ENCODE peak calls at places on chromosomes 11 and 22, in eight cellular contexts. Z, I, B, K, Q, D, J and E are unnamed samples.

GRCh38 chr11:96001037-96001436 is 77.1 kb upstream of the MTMR2 start:
- DNase-seq in Z (no peak), J (peak), D (peak), Q (peak), I (peak), B (peak), K (peak), E (no peak)

GRCh38 chr11:67286621-67287333 is 2.3 kb upstream of the ANKRD13D start:
- DNase-seq in Z (no peak), J (no peak), Q (no peak), K (peak), D (no peak), I (no peak), B (no peak), E (no peak)

GRCh38 chr22:21857501-21857914 is 9.9 kb downstream of the MAPK1 start:
- DNase-seq in J (no peak), K (no peak), I (no peak), B (peak), Z (peak), D (no peak), Q (no peak), E (no peak)

GRCh38 chr11:9210922-9211320 is 54.2 kb downstream of the DENND5A start:
- DNase-seq in K (no peak), D (no peak), J (peak), Q (peak), B (peak), I (peak), Z (peak), E (peak)

GRCh38 chr11:77407613-77408012 is 66.3 kb downstream of the PAK1 start:
- DNase-seq in I (peak), Q (peak), Z (no peak), B (peak), K (no peak), D (peak), J (peak), E (no peak)

GRCh38 chr11:90434858-90435257 is 212.0 kb upstream of the CHORDC1 start:
- DNase-seq in Z (peak), D (no peak), J (peak), I (peak), K (no peak), Q (peak), B (no peak), E (peak)

GRCh38 chr11:44281151-44281550 is 28.8 kb downstream of the ALX4 start:
- DNase-seq in Z (no peak), I (no peak), Q (no peak), J (no peak), K (no peak), B (no peak), D (no peak), E (no peak)

GRCh38 chr11:10473371-10473770 is 18.3 kb downstream of the AMPD3 start:
- DNase-seq in Z (no peak), Q (no peak), D (no peak), K (no peak), J (no peak), I (no peak), B (no peak), E (no peak)

GRCh38 chr11:65293909-65294381 is 20.7 kb upstream of the CDC42EP2 start:
- DNase-seq in D (no peak), I (no peak), K (peak), J (peak), Q (no peak), Z (no peak), B (no peak), E (no peak)

GRCh38 chr11:132802932-132803331 is 729.4 kb downstream of the OPCML start:
- DNase-seq in B (no peak), D (no peak), Q (no peak), I (no peak), K (no peak), J (no peak), Z (no peak), E (no peak)

GRCh38 chr22:39932918-39933649 is 27.1 kb upstream of the TMA7B start:
- DNase-seq in B (no peak), Q (peak), I (peak), K (no peak), J (no peak), D (no peak), Z (peak), E (peak)

GRCh38 chr11:83645561-83645960 is 359.4 kb upstream of the CCDC90B start:
- DNase-seq in Q (no peak), J (no peak), Z (no peak), B (no peak), D (no peak), K (no peak), I (no peak), E (no peak)

GRCh38 chr11:84091212-84091986 is 805.2 kb upstream of the CCDC90B start:
- DNase-seq in Z (no peak), J (no peak), K (no peak), D (no peak), B (no peak), Q (no peak), I (no peak), E (no peak)

GRCh38 chr11:45053736-45054446 is 92.5 kb upstream of the PRDM11 start:
- DNase-seq in Q (no peak), Z (no peak), K (no peak), J (no peak), I (no peak), D (no peak), B (no peak), E (no peak)

GRCh38 chr11:131674051-131674755 is 303.8 kb downstream of the NTM start:
- DNase-seq in D (peak), B (peak), Q (peak), J (peak), K (peak), Z (peak), I (peak), E (peak)

GRCh38 chr11:2445948-2446551 is 1.2 kb downstream of the KCNQ1 start:
- DNase-seq in J (no peak), Q (no peak), D (no peak), B (no peak), I (no peak), Z (no peak), K (no peak), E (no peak)

GRCh38 chr11:126140106-126140931 is 71.1 kb downstream of the RPUSD4 start:
- DNase-seq in I (no peak), K (no peak), Q (no peak), B (no peak), Z (no peak), D (no peak), J (peak), E (no peak)

GRCh38 chr11:82995754-82996398 is 75.8 kb downstream of the RAB30 start:
- DNase-seq in I (peak), J (peak), D (peak), Z (peak), K (no peak), B (no peak), Q (no peak), E (peak)

GRCh38 chr11:17684550-17684949 is 34.8 kb upstream of the MYOD1 start:
- DNase-seq in J (no peak), K (no peak), D (no peak), B (no peak), I (no peak), Z (no peak), Q (no peak), E (no peak)
- TF ChIP-seq CTCF in J (no peak), K (no peak), D (no peak), B (no peak), I (no peak), Z (no peak), Q (no peak), E (no peak)

GRCh38 chr11:73314121-73314948 is 6.3 kb downstream of the ARHGEF17 start:
- DNase-seq in Q (no peak), K (peak), I (peak), B (peak), J (peak), Z (peak), D (no peak), E (no peak)
- TF ChIP-seq CTCF in Q (no peak), K (no peak), I (no peak), B (no peak), J (no peak), Z (no peak), D (no peak), E (no peak)

DNA sequence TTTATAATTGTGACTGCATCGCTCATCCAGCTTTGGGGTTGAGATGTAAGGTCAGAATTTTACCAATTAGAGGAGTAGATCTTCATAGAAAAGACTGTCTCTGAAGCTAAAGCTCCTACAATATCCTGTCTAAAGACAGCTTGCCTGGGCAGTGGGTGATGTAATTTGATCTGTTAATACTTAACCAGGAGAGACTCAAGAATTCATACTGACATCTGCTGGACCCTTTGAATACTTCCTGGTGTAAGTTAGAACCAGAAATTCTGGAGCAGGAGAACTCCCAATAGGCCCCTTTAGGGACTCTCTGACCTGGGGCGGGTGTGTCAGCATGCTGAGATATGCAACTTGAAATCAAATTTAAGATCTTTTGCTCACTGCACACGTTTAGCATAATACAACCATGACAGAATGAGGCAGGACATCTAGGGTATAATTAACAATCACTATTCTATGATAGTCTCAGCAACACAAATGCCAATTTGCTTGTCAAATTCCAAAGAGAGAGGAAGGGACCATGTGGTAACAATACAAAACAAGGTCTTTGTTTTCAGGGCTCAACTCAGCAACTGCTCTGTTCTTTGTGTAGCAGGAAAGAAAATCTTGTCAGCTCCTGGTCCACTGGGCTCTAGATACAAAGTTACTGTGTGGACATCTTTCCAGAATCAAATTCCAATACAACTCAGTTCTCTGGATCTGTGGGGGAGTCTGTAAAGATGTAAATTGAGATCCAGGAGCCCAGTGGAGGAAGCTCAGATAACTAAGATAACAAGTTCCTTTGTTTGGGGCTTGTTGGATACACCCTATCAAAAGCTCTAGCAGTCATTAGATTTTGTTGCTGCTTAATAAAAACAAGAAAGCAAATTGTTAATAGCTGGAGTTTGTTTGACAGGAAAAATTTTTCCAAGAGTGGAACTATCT is 144.0 kb downstream of the INSC start:
- DNase-seq in B (peak), J (peak), Z (no peak), I (peak), Q (peak), D (peak), K (no peak), E (no peak)
- TF ChIP-seq CTCF in B (peak), J (no peak), Z (no peak), I (no peak), Q (peak), D (peak), K (no peak), E (no peak)

GRCh38 chr11:12236744-12237101 is 126.3 kb downstream of the MICAL2 start:
- DNase-seq in J (no peak), Z (no peak), B (no peak), Q (no peak), I (no peak), K (no peak), D (no peak), E (no peak)

GRCh38 chr11:12237381-12237784 is 127.0 kb downstream of the MICAL2 start:
- DNase-seq in K (no peak), I (no peak), D (no peak), Q (no peak), B (no peak), Z (no peak), J (no peak), E (no peak)

GRCh38 chr11:12235549-12235944 is 125.2 kb downstream of the MICAL2 start:
- DNase-seq in Q (no peak), J (peak), Z (peak), D (no peak), K (no peak), B (peak), I (no peak), E (peak)

GRCh38 chr11:12235080-12235479 is 124.7 kb downstream of the MICAL2 start:
- DNase-seq in J (no peak), Z (no peak), I (no peak), B (no peak), D (no peak), K (no peak), Q (no peak), E (no peak)

DNA sequence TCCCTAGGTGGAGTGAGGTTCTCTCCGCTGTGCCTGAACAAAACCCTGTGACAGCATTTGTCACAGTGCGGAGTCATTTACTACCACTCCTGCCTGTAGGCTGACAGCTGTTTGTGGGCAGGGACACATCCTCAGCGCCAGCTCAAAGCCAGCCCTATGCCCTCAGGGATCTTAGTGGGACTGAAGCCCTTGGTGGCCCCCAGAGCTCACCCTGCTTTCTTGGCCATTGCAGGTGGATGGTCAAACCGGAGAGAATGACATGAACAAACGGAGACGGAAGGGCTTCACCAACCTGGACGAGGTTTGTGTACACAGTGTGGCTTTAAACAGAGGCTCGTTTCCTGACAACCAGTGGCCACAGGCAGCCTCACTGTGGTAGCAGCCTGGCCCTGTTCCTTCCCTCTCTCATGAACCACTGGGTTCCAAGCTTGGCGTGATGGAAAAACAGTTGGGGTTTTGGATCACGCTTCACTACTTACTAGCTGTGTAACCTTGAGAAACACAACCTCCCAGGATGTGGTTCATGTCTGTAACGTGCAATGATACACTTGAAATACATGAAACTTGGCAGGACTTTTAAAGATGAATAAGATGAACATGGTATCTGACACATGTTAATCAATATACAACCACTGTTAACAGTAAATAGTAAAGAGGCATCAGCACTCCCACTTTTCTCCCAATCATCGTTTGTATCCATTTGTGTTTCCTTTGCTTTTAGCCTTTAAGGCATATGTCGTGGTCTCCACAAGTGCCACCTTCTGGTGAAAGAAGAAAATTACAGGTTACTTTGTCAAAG is 125.8 kb downstream of the MICAL2 start:
- DNase-seq in Z (peak), B (peak), I (peak), K (no peak), J (peak), D (peak), Q (peak), E (peak)
- TF ChIP-seq CTCF in Z (peak), B (peak), I (peak), K (peak), J (peak), D (peak), Q (peak), E (peak)

GRCh38 chr11:123137496-123138270 is 57.4 kb downstream of the CLMP start:
- DNase-seq in J (peak), Q (no peak), I (no peak), K (peak), Z (peak), D (peak), B (peak), E (no peak)
- TF ChIP-seq CTCF in J (peak), Q (no peak), I (no peak), K (no peak), Z (no peak), D (peak), B (peak), E (no peak)

GRCh38 chr11:60890696-60891095 is 15.7 kb downstream of the PRPF19 start:
- DNase-seq in I (no peak), J (no peak), B (no peak), Q (no peak), D (no peak), K (no peak), Z (no peak), E (no peak)

GRCh38 chr11:60889869-60890311 is 16.5 kb downstream of the PRPF19 start:
- DNase-seq in J (no peak), I (no peak), K (no peak), Z (no peak), Q (no peak), B (no peak), D (no peak), E (no peak)

GRCh38 chr11:60891103-60891741 is 15.2 kb downstream of the PRPF19 start:
- DNase-seq in I (no peak), Z (no peak), Q (no peak), B (peak), J (peak), D (no peak), K (no peak), E (no peak)

GRCh38 chr11:60887531-60887930 is 18.9 kb downstream of the PRPF19 start:
- DNase-seq in K (no peak), Z (peak), I (peak), J (peak), Q (peak), D (peak), B (peak), E (peak)
- TF ChIP-seq CTCF in K (peak), Z (peak), I (peak), J (peak), Q (peak), D (peak), B (peak), E (no peak)

DNA sequence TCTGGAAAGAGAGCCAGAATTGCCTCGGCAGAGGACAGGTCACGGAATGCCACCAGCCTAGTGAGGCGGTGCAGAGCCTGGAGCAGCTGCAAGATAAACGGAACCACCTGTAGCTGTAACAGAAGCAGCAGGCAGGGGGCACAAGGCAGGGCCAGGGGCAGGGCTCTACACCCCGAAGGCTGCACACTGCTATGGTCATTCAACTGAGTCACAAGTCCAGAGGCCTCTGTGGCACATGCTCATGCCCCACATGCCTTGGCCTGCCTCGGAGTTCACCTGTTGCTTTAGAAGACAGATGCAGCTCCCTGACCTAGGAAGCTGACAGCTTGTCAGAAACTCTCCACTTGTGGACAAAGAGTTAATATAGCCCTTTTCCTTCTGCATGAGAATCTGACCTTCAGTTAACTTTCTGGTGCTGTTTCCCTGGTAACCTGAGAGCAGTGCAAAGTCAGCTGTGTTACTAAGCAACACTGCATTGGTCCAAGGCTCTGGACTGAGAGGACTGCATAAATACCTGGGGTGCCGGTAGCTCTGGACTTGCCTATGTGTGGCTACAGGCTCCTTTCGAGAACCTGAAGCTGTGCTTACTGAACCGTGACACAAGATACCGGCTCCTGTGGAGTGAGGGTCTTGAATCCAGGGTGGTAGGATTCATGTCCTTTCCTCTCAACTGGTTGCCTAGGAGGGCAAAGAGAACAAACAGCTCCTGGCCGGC is 10.5 kb downstream of the COMMD9 start:
- DNase-seq in J (peak), B (peak), K (no peak), Q (no peak), Z (no peak), I (peak), D (no peak), E (no peak)
- TF ChIP-seq CTCF in J (no peak), B (no peak), K (no peak), Q (no peak), Z (no peak), I (peak), D (no peak), E (no peak)

DNA sequence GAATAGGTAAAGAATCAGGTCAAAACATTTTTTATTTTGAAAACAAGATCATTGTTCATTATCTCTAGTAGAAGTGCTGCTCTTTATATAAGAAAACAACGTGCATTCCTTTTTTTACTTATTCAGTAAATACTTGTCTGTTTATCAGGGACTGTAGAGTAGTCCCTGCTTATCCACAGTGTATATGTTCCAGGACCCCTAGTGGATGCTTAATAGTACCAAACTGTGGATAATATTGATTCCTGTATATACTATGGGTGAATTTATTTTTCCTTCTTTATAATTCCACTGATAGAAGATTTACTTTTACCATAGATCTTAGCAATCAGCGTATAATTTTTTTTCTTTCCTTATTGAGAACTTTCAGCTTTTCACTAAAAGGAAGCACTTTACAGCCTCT is 32.6 kb downstream of the CEP295 start:
- DNase-seq in D (no peak), J (peak), K (no peak), I (no peak), B (no peak), Z (no peak), Q (no peak), E (no peak)
- TF ChIP-seq CTCF in D (no peak), J (no peak), K (no peak), I (no peak), B (no peak), Z (no peak), Q (no peak), E (no peak)

GRCh38 chr11:21485426-21485825 is 707.5 kb upstream of the ANO5 start:
- DNase-seq in B (no peak), K (no peak), D (no peak), I (no peak), J (no peak), Q (no peak), Z (no peak), E (no peak)
- TF ChIP-seq CTCF in B (no peak), K (no peak), D (no peak), I (no peak), J (no peak), Q (no peak), Z (no peak), E (no peak)

GRCh38 chr22:50086526-50086925 is 1.3 kb upstream of the MLC1 start:
- DNase-seq in K (no peak), Q (no peak), B (peak), I (peak), J (peak), D (no peak), Z (no peak), E (no peak)
- TF ChIP-seq CTCF in K (no peak), Q (no peak), B (no peak), I (no peak), J (no peak), D (no peak), Z (no peak), E (no peak)